ENCODE peak calls at places on chromosomes 4 and X, in nine cellular contexts. I, N, J, E, P, T, F, V and C are unnamed samples.

GRCh38 chr4:146232131-146232722 is 17.9 kb downstream of the REELD1 start:
- DNase-seq in P (no peak), N (peak; percentile 75), I (no peak), J (no peak), F (no peak), E (no peak), V (no peak), T (no peak), C (no peak)

GRCh38 chr4:166662266-166662843 is 571.9 kb downstream of the SPOCK3 start:
- DNase-seq in E (no peak), F (no peak), V (no peak), I (no peak), N (no peak), P (no peak), J (no peak), T (no peak), C (no peak)

GRCh38 chr4:19063662-19064061 is 1042.1 kb upstream of the LCORL start:
- DNase-seq in J (no peak), T (no peak), E (no peak), F (no peak), V (no peak), I (no peak), N (no peak), P (no peak), C (no peak)

GRCh38 chrX:13761606-13762005 is 27.1 kb downstream of the OFD1 start:
- DNase-seq in N (no peak), J (peak; percentile 37), E (no peak), F (no peak), P (no peak), I (no peak), V (no peak), T (no peak), C (peak; percentile 14)

GRCh38 chr4:187204389-187204920 is 480.8 kb upstream of the FAT1 start:
- DNase-seq in N (peak; percentile 70), P (no peak), V (no peak), I (no peak), E (no peak), J (no peak), T (no peak), F (peak; percentile 26), C (no peak)

GRCh38 chr4:68182382-68182820 is 52.7 kb upstream of the TMPRSS11F start:
- DNase-seq in I (no peak), J (no peak), N (no peak), T (no peak), V (no peak), E (no peak), P (no peak), F (no peak), C (no peak)

GRCh38 chr4:121308328-121308663 is 72.5 kb downstream of the QRFPR start:
- DNase-seq in V (no peak), P (no peak), F (peak; percentile 0), I (no peak), J (no peak), N (no peak), T (no peak), E (no peak), C (peak; percentile 1)

GRCh38 chrX:136967965-136968364 is 65.8 kb downstream of the GPR101 start:
- DNase-seq in E (no peak), F (no peak), P (no peak), I (no peak), J (no peak), T (no peak), V (no peak), N (no peak), C (no peak)

GRCh38 chr4:177109769-177110168 is 199.9 kb upstream of the NEIL3 start:
- DNase-seq in V (no peak), N (no peak), E (no peak), J (no peak), F (no peak), T (no peak), P (no peak), I (no peak), C (no peak)

GRCh38 chrX:145727476-145727875 is 90.2 kb upstream of the SLITRK2 start:
- DNase-seq in T (no peak), J (peak; percentile 0), V (no peak), E (no peak), P (no peak), N (no peak), I (no peak), F (no peak), C (no peak)

GRCh38 chr4:29276150-29276549 is 1444.0 kb upstream of the PCDH7 start:
- DNase-seq in F (no peak), I (no peak), E (no peak), N (peak; percentile 63), P (no peak), J (no peak), T (peak; percentile 37), V (no peak), C (no peak)

GRCh38 chr4:5884804-5885203 is 8.1 kb downstream of the CRMP1 start:
- DNase-seq in I (no peak), V (no peak), T (no peak), F (no peak), E (no peak), N (no peak), J (no peak), P (no peak), C (no peak)

GRCh38 chr4:109506890-109507289 is 53.2 kb upstream of the MCUB start:
- DNase-seq in E (no peak), I (no peak), N (peak; percentile 5), V (no peak), T (no peak), J (no peak), P (no peak), F (no peak), C (no peak)

GRCh38 chrX:39445336-39445735 is 644.1 kb downstream of the MID1IP1 start:
- DNase-seq in E (no peak), T (peak; percentile 14), I (no peak), V (no peak), P (peak; percentile 41), J (peak; percentile 12), N (peak; percentile 13), F (no peak), C (no peak)

GRCh38 chr4:139085141-139085540 is 69.6 kb downstream of the NOCT start:
- DNase-seq in I (no peak), E (no peak), P (no peak), F (peak; percentile 20), N (peak; percentile 19), T (peak; percentile 52), J (peak; percentile 48), V (no peak), C (peak; percentile 50)
- TF ChIP-seq CTCF in I (peak; percentile 10), E (no peak), P (no peak), F (peak; percentile 44), N (peak; percentile 56), T (peak; percentile 18), J (peak; percentile 36), V (no peak), C (peak; percentile 40)

DNA sequence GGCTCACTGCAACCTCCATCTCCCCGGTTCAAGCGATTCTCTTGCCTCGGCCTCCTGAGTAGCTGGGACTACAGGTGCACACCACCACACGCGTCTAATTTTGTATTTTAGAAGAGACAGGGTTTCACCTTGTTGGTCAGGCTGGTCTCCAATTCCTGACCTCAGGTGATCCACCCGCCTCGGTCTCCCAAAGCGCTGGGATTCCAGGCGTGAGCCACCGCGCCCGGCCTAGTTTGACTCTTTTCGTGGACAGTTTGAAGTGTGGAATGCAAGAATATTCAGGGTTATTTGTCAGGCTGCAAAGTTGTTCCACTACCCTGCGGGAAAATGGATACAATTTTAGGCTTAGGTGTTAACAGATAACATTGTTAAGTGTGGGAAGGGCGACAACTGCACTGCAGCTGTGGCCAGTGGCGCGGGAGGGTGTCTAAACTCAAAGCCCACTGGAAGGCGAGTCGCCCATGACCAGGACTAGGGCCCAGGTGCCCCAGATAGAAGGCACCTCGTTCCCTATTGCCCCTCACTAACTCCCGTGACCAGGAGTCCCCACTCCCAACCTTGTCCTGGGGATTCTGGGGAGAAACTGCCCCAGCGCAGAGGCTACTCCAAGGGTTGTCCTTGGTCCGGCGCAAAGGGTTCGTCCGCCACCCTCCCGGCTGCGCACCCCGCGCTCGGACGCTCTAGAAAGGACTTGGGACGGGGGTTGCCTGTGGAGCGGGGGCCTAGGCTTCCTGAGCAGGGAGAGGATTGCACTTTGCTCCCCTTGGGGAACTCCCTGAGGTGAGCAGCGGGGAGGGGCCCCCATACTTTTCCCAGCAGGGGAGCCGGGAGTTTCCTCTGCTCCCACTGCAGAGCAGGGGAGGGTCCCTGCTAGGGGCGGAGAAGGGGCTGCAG is 1.1 kb upstream of the CD99 start:
- DNase-seq in F (no peak), T (no peak), V (no peak), J (no peak), N (no peak), P (no peak), I (no peak), E (peak; percentile 69), C (no peak)
- H3K4me3 ChIP-seq in F (no peak overlapping the region), T (no peak overlapping the region), V (peak overlapping the region; percentile 68), J (peak overlapping the region; percentile 94), N (peak overlapping the region; percentile 93), P (peak overlapping the region; percentile 94), I (peak overlapping the region; percentile 99), E (no peak overlapping the region), C (peak overlapping the region; percentile 85)

DNA sequence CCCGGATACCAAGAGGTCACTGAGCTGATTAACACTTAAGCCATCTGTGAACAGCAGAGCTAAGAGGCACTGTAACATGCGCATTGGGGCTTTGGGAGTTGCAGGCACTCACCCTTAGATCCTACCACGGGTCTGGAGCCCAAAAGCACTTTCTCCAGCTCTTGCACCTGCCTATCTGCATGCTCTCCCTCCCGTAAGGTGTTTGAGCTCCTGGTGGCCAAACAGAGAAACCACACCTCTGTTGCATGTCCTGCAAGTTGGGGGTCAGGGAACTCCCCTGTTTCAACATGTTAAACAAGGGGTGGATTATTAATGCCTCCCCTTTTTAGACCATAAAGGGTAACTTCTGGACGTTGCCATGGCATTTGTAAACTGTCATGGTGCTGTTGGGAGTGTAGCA is 49.8 kb downstream of the GYPA start:
- DNase-seq in I (no peak), J (no peak), V (no peak), P (no peak), F (no peak), T (no peak), N (no peak), E (no peak), C (no peak)
- TF ChIP-seq CTCF in I (no peak), J (no peak), V (no peak), P (no peak), F (no peak), T (no peak), N (no peak), E (no peak), C (no peak)

DNA sequence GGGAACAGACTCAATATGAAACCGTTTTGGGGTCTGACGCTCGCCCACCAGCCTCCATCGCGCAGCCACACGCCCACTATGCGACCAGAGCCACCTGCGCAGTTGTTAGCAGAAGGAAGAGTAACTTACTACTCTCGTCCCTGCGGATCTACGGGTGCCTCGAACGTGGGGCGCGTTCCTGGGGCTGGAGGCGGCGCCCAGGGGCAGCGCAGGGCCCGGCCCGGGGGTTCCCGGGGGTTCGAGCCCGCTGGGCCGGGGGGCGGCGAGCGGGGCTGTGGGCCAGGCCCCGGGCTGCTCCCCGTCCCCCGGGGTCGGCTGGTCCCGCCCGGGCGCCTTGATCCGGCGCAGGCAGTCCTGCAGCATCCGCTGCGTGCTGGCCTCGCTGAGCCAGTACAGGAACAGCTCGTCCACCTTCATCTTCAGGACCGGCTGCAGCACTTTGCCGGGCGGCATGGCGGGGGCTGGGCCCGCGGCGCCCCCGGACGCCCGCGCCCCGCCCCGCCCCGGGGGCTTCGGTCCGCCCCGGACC is 404 bp downstream of the PPP2R3B start:
- DNase-seq in J (no peak), V (no peak), E (no peak), T (no peak), I (no peak), P (peak; percentile 13), F (no peak), N (no peak), C (no peak)
- H3K4me3 ChIP-seq in J (peak overlapping the region; percentile 95), V (peak overlapping the region; percentile 85), E (peak overlapping the region; percentile 75), T (peak overlapping the region; percentile 79), I (peak overlapping the region; percentile 89), P (peak overlapping the region; percentile 98), F (peak overlapping the region; percentile 83), N (peak overlapping the region; percentile 91), C (peak overlapping the region; percentile 91)